ENCODE peak calls at places on chromosomes 12 and 14, in seven cellular contexts. K, P, W, J, H, T and C are unnamed samples.
A peak's percentile ranks its signal among the peaks of the same experiment; 100 is the strongest.

GRCh38 chr14:74904623-74905503 is 18.2 kb downstream of the RPS6KL1 start:
- DNase-seq in K (no peak), P (no peak), W (peak; percentile 26), J (no peak), H (no peak), T (no peak), C (no peak)

GRCh38 chr14:49052516-49052915 is 533.7 kb downstream of the RPS29 start:
- DNase-seq in K (peak; percentile 80), P (peak; percentile 1), W (no peak), J (no peak), H (no peak), T (no peak), C (peak; percentile 66)

GRCh38 chr14:96821501-96821900 is 24.3 kb downstream of the VRK1 start:
- DNase-seq in K (no peak), P (no peak), W (no peak), J (no peak), H (no peak), T (no peak), C (peak; percentile 13)

GRCh38 chr12:113940357-113940756 is 25.8 kb downstream of the RBM19 start:
- DNase-seq in K (no peak), P (no peak), W (no peak), J (no peak), H (no peak), T (no peak), C (no peak)

GRCh38 chr12:130460611-130461478 is 123.2 kb downstream of the PIWIL1 start:
- DNase-seq in K (no peak), P (peak; percentile 53), W (no peak), J (no peak), H (no peak), T (no peak), C (peak; percentile 63)

GRCh38 chr12:3680919-3681594 is 71.9 kb downstream of the CRACR2A start:
- DNase-seq in K (no peak), P (peak; percentile 51), W (peak; percentile 44), J (no peak), H (no peak), T (no peak), C (peak; percentile 54)

GRCh38 chr14:91138511-91139359 is 24.9 kb downstream of the DGLUCY start:
- DNase-seq in K (no peak), P (no peak), W (peak; percentile 27), J (no peak), H (peak; percentile 57), T (no peak), C (peak; percentile 38)

GRCh38 chr12:111992464-111992863 is 20.5 kb downstream of the TMEM116 start:
- DNase-seq in K (no peak), P (no peak), W (no peak), J (no peak), H (no peak), T (no peak), C (no peak)

GRCh38 chr12:52759695-52760094 is 17.4 kb downstream of the KRT76 start:
- DNase-seq in K (no peak), P (no peak), W (no peak), J (no peak), H (no peak), T (no peak), C (no peak)

GRCh38 chr12:52763036-52763659 is 14.0 kb downstream of the KRT76 start:
- DNase-seq in K (no peak), P (no peak), W (no peak), J (no peak), H (no peak), T (no peak), C (no peak)

GRCh38 chr12:52763991-52764390 is 13.2 kb downstream of the KRT76 start:
- DNase-seq in K (no peak), P (no peak), W (no peak), J (no peak), H (no peak), T (no peak), C (no peak)

GRCh38 chr12:52760623-52761022 is 16.5 kb downstream of the KRT76 start:
- DNase-seq in K (no peak), P (no peak), W (no peak), J (no peak), H (no peak), T (no peak), C (no peak)

GRCh38 chr12:52761802-52762201 is 15.3 kb downstream of the KRT76 start:
- DNase-seq in K (no peak), P (no peak), W (no peak), J (no peak), H (no peak), T (no peak), C (no peak)
- H3K9me3 ChIP-seq in K (peaks cover 5% of the 10 kb centered on the region), P (no peaks in the 10 kb centered on the region), W (no peaks in the 10 kb centered on the region), J (peaks cover 15% of the 10 kb centered on the region), H (no peaks in the 10 kb centered on the region), T (peaks cover 10% of the 10 kb centered on the region), C (peaks cover 9% of the 10 kb centered on the region)

GRCh38 chr12:46915082-46915481 is 89.3 kb upstream of the SLC38A4 start:
- DNase-seq in K (peak; percentile 90), P (no peak), W (peak; percentile 46), J (peak; percentile 26), H (no peak), T (no peak), C (no peak)

GRCh38 chr12:46915861-46916260 is 90.1 kb upstream of the SLC38A4 start:
- DNase-seq in K (peak; percentile 55), P (no peak), W (no peak), J (no peak), H (no peak), T (no peak), C (no peak)

GRCh38 chr12:46916796-46917419 is 91.1 kb upstream of the SLC38A4 start:
- DNase-seq in K (peak; percentile 33), P (no peak), W (no peak), J (no peak), H (no peak), T (no peak), C (no peak)

GRCh38 chr12:46910830-46911229 is 85.0 kb upstream of the SLC38A4 start:
- DNase-seq in K (no peak), P (no peak), W (no peak), J (no peak), H (no peak), T (no peak), C (no peak)

DNA sequence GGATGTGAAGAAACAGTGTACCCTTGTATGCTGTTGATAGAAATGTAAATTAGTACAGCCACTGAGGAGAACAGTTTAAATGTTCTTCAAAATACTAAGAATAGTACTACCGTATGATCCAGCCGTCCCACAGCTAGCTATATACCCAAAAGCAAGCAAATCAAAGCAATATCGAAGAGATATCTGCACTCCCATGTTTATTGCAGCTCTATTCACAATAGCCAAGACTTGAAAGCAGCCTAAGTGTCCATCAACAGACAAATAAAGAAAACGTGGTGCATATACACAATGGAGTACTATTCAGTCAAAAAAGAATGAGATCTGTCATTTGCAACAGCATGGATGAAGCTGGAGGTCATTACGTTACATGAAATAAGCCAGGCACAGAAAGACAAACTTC is 88.5 kb upstream of the SLC38A4 start:
- DNase-seq in K (no peak), P (no peak), W (no peak), J (no peak), H (no peak), T (no peak), C (no peak)
- H3K9me3 ChIP-seq in K (no peaks in the 10 kb centered on the region), P (peaks cover 9% of the 10 kb centered on the region), W (no peaks in the 10 kb centered on the region), J (no peaks in the 10 kb centered on the region), H (no peaks in the 10 kb centered on the region), T (no peaks in the 10 kb centered on the region), C (peaks cover 2% of the 10 kb centered on the region)

GRCh38 chr12:34603382-34604035 is 581.2 kb downstream of the ALG10 start:
- DNase-seq in K (no peak), P (peak; percentile 0), W (no peak), J (no peak), H (no peak), T (no peak), C (no peak)

GRCh38 chr12:34605955-34606748 is 583.9 kb downstream of the ALG10 start:
- DNase-seq in K (no peak), P (peak; percentile 0), W (no peak), J (no peak), H (no peak), T (no peak), C (no peak)

GRCh38 chr12:34604227-34604626 is 581.9 kb downstream of the ALG10 start:
- DNase-seq in K (no peak), P (peak; percentile 0), W (no peak), J (no peak), H (no peak), T (no peak), C (no peak)

GRCh38 chr12:34605510-34605887 is 583.2 kb downstream of the ALG10 start:
- DNase-seq in K (no peak), P (peak; percentile 0), W (no peak), J (no peak), H (no peak), T (no peak), C (no peak)

GRCh38 chr12:34604631-34605509 is 582.6 kb downstream of the ALG10 start:
- DNase-seq in K (no peak), P (peak; percentile 0), W (no peak), J (no peak), H (no peak), T (no peak), C (no peak)
- H3K9me3 ChIP-seq in K (peaks cover 58% of the 10 kb centered on the region), P (no peaks in the 10 kb centered on the region), W (peaks cover 3% of the 10 kb centered on the region), J (peaks cover 79% of the 10 kb centered on the region), H (no peaks in the 10 kb centered on the region), T (no peaks in the 10 kb centered on the region), C (no peaks in the 10 kb centered on the region)

DNA sequence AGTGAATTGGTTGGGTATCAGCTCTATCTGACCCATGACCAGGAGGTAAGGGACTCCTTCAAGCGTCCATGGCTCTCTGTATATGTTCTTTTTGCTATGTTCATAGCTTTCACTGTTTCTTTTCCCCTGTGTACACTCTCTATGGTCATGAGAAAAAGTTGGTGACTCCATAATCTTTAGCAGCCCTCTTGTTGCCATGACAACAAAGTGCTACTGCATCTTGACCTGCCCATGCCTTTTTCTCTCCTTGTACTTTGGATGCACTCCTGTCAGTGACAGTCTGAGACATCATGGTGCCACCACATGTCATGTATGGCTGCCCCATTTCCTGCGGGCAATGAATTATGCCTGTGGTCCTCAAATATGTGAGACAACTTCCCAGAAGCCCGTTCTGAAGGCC is 280.2 kb downstream of the TMEM121 start:
- DNase-seq in K (no peak), P (no peak), W (no peak), J (no peak), H (no peak), T (no peak), C (no peak)
- H3K9me3 ChIP-seq in K (peaks cover 25% of the 10 kb centered on the region), P (peaks cover 5% of the 10 kb centered on the region), W (peaks cover 5% of the 10 kb centered on the region), J (peaks cover 33% of the 10 kb centered on the region), H (peaks cover 5% of the 10 kb centered on the region), T (no peaks in the 10 kb centered on the region), C (no peaks in the 10 kb centered on the region)

GRCh38 chr14:64973026-64973442 is 898 bp upstream of the RAB15 start:
- DNase-seq in K (no peak), P (no peak), W (no peak), J (no peak), H (peak; percentile 6), T (no peak), C (no peak)
- H3K9me3 ChIP-seq in K (no peaks in the 10 kb centered on the region), P (no peaks in the 10 kb centered on the region), W (no peaks in the 10 kb centered on the region), J (no peaks in the 10 kb centered on the region), H (no peaks in the 10 kb centered on the region), T (no peaks in the 10 kb centered on the region), C (no peaks in the 10 kb centered on the region)

GRCh38 chr14:68836093-68836492 is 43.2 kb upstream of the ZFP36L1 start:
- DNase-seq in K (no peak), P (no peak), W (no peak), J (no peak), H (no peak), T (no peak), C (no peak)
- H3K9me3 ChIP-seq in K (peaks cover 4% of the 10 kb centered on the region), P (peaks cover 11% of the 10 kb centered on the region), W (peaks cover 7% of the 10 kb centered on the region), J (no peaks in the 10 kb centered on the region), H (no peaks in the 10 kb centered on the region), T (no peaks in the 10 kb centered on the region), C (peaks cover 7% of the 10 kb centered on the region)